ENCODE peak calls at places on chromosomes 3 and 15, in eight cellular contexts. F is right lobe of liver; T is IMR-90; U is CD4-positive, CD25-positive, alpha-beta regulatory T cell; X is tibial nerve; O is right cardiac atrium; A is H9; R is left lung. N is an unnamed sample.

GRCh38 chr3:38119802-38120689 is 16.9 kb downstream of the ACAA1 start:
- DNase-seq in F (peak; percentile 16), T (no peak), U (no peak), X (no peak), O (no peak), A (peak; percentile 20), R (no peak), N (no peak)

GRCh38 chr3:53254190-53254809 is 1.5 kb downstream of the TKT start:
- DNase-seq in F (no peak), T (no peak), U (peak; percentile 18), X (no peak), O (no peak), A (no peak), R (peak; percentile 28), N (peak; percentile 11)

GRCh38 chr3:123781138-123781537 is 103.0 kb downstream of the MYLK start:
- DNase-seq in F (no peak), T (no peak), U (no peak), X (no peak), O (no peak), A (no peak), R (no peak), N (no peak)

GRCh38 chr3:134527037-134527436 is 41.2 kb downstream of the CEP63 start:
- DNase-seq in F (no peak), T (peak; percentile 18), U (no peak), X (no peak), O (no peak), A (peak; percentile 67), R (peak; percentile 77), N (no peak)

GRCh38 chr3:32405711-32406323 is 14.2 kb downstream of the CMTM7 start:
- DNase-seq in F (no peak), T (no peak), U (no peak), X (no peak), O (no peak), A (no peak), R (no peak), N (no peak)

GRCh38 chr3:15420871-15421270 is 6.5 kb downstream of the METTL6 start:
- DNase-seq in F (no peak), T (peak; percentile 53), U (no peak), X (no peak), O (no peak), A (no peak), R (no peak), N (no peak)

GRCh38 chr3:69893274-69893673 is 106.3 kb upstream of the SAMMSON start:
- DNase-seq in F (no peak), T (no peak), U (no peak), X (no peak), O (no peak), A (no peak), R (no peak), N (no peak)

GRCh38 chr3:159234306-159234705 is 432.5 kb downstream of the MFSD1 start:
- DNase-seq in F (no peak), T (no peak), U (no peak), X (no peak), O (no peak), A (no peak), R (no peak), N (no peak)

GRCh38 chr15:51117270-51117669 is 22.6 kb upstream of the TNFAIP8L3 start:
- DNase-seq in F (no peak), T (peak; percentile 25), U (no peak), X (no peak), O (no peak), A (no peak), R (no peak), N (no peak)

GRCh38 chr3:115671761-115672455 is 48.6 kb downstream of the GAP43 start:
- DNase-seq in F (no peak), T (no peak), U (peak; percentile 20), X (no peak), O (no peak), A (no peak), R (no peak), N (no peak)

GRCh38 chr3:84077479-84077878 is 881.3 kb upstream of the CADM2 start:
- DNase-seq in F (no peak), T (no peak), U (no peak), X (no peak), O (no peak), A (no peak), R (no peak), N (no peak)

GRCh38 chr15:67181221-67181639 is 73.2 kb downstream of the AAGAB start:
- DNase-seq in F (no peak), T (no peak), U (peak; percentile 36), X (no peak), O (no peak), A (peak; percentile 27), R (no peak), N (no peak)

GRCh38 chr15:99442268-99442897 is 123.4 kb upstream of the MEF2A start:
- DNase-seq in F (no peak), T (peak; percentile 90), U (no peak), X (peak; percentile 44), O (peak; percentile 89), A (no peak), R (peak; percentile 63), N (peak; percentile 34)
- H3K27ac ChIP-seq in F (no peak overlapping the region), T (peak overlapping the region; percentile 88), U (no peak overlapping the region), X (peak overlapping the region; percentile 6), O (peak overlapping the region; percentile 93), A (no peak overlapping the region), R (peak overlapping the region; percentile 53), N (no peak overlapping the region)

DNA sequence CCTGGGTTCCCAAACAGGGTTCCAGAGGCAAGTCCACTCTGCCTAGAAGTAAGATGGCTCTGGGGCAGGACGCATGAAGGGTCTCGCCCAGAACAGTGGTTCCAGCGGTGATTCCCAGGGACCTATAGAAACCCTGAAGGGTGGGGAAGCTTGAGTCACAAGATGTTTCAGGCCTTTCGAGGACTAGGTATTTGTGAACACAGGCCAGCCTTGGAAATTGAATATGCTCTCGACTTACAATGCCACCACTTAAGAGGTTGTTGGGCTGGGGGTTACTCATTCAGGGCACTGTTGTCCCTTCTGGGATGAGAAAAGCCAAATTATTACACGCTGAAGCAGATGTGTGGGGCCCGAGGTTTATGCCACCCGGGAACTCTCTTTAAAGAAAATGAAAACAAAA is 152.0 kb downstream of the TJP1 start:
- DNase-seq in F (no peak), T (no peak), U (no peak), X (no peak), O (no peak), A (no peak), R (no peak), N (peak; percentile 22)
- H3K27ac ChIP-seq in F (peak overlapping the region; percentile 75), T (no peak overlapping the region), U (no peak overlapping the region), X (peak overlapping the region; percentile 26), O (no peak overlapping the region), A (no peak overlapping the region), R (peak overlapping the region; percentile 70), N (peak overlapping the region; percentile 15)

GRCh38 chr3:29758108-29759020 is 477.5 kb downstream of the RBMS3 start:
- DNase-seq in F (no peak), T (peak; percentile 85), U (no peak), X (peak; percentile 58), O (no peak), A (no peak), R (no peak), N (peak; percentile 84)
- H3K27ac ChIP-seq in F (peak overlapping the region; percentile 94), T (peak overlapping the region; percentile 73), U (no peak overlapping the region), X (peak overlapping the region; percentile 58), O (peak overlapping the region; percentile 70), A (no peak overlapping the region), R (peak overlapping the region; percentile 67), N (peak overlapping the region; percentile 68)

GRCh38 chr3:114320251-114320650 is 26.4 kb downstream of the TIGIT start:
- DNase-seq in F (no peak), T (no peak), U (no peak), X (no peak), O (no peak), A (no peak), R (no peak), N (no peak)
- H3K27ac ChIP-seq in F (no peak overlapping the region), T (no peak overlapping the region), U (peak overlapping the region; percentile 81), X (no peak overlapping the region), O (no peak overlapping the region), A (no peak overlapping the region), R (no peak overlapping the region), N (no peak overlapping the region)

GRCh38 chr15:60590935-60591490 is 112.1 kb upstream of the ICE2 start:
- DNase-seq in F (peak; percentile 86), T (peak; percentile 36), U (peak; percentile 68), X (peak; percentile 8), O (peak; percentile 83), A (peak; percentile 68), R (peak; percentile 80), N (peak; percentile 25)
- H3K27ac ChIP-seq in F (peak overlapping the region; percentile 99), T (peak overlapping the region; percentile 80), U (peak overlapping the region; percentile 95), X (peak overlapping the region; percentile 87), O (peak overlapping the region; percentile 14), A (no peak overlapping the region), R (peak overlapping the region; percentile 85), N (peak overlapping the region; percentile 72)

DNA sequence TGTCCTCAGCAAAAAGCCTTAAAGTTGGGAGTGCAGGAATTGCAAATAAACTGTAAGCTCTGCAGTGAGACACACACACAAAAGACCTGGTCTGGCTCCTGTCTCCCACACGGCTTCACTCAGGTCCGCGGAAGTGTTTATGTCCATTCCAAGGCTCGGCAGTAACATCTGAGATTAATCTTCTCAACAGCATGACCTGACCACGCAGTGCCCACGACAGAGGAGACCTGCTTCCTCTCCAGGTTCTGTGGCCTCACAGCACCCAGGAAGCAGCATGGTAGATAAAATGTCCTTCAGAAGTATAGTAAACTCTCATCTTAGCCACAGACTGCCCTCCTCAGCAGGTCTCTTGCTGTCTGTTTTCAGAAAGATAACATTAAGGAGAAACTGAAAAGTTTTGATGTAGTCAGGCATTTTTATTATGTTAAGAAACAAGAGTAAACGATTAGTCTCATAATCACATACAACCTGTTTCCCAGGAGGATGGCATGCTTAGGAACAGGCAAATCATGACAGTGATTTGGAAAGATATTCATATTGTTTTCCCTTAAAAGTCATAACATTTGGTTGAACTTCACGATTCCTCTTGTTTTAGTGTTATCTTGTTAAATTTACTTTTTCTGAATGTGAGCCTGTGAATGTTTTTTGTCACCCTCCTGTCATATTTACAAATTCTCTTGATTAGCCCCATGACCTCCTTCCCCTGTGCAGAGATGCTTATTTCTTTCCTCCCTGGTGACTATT is 34.6 kb downstream of the CD200R1L start:
- DNase-seq in F (no peak), T (no peak), U (no peak), X (no peak), O (peak; percentile 21), A (no peak), R (no peak), N (no peak)
- H3K27ac ChIP-seq in F (no peak overlapping the region), T (peak overlapping the region; percentile 70), U (no peak overlapping the region), X (no peak overlapping the region), O (peak overlapping the region; percentile 85), A (no peak overlapping the region), R (no peak overlapping the region), N (no peak overlapping the region)

GRCh38 chr3:136728434-136728833 is 23.7 kb downstream of the STAG1 start:
- DNase-seq in F (no peak), T (no peak), U (no peak), X (no peak), O (no peak), A (no peak), R (no peak), N (no peak)
- H3K27ac ChIP-seq in F (no peak overlapping the region), T (no peak overlapping the region), U (no peak overlapping the region), X (no peak overlapping the region), O (no peak overlapping the region), A (no peak overlapping the region), R (no peak overlapping the region), N (no peak overlapping the region)